ENCODE peak calls at places on chromosome 10, in four cellular contexts. One of them, this sample, is unnamed.

GRCh38 chr10:131121511-131122035 is 189.9 kb downstream of the TCERG1L start:
- DNase-seq in NCI-H1436: no peak
- DNase-seq in COR-L47: no peak
- DNase-seq in activated naive CD8-positive, alpha-beta T cell treated with anti-CD3 and anti-CD28 coated beads for 36 hours: no peak
- DNase-seq in this sample: no peak

GRCh38 chr10:114181971-114182370 is 2.8 kb downstream of the TDRD1 start:
- DNase-seq in NCI-H1436: no peak
- DNase-seq in activated naive CD8-positive, alpha-beta T cell treated with anti-CD3 and anti-CD28 coated beads for 36 hours: no peak
- DNase-seq in COR-L47: no peak
- DNase-seq in this sample: no peak

GRCh38 chr10:95697429-95697828 is 3.7 kb upstream of the TCTN3 start:
- DNase-seq in COR-L47: no peak
- DNase-seq in NCI-H1436: no peak
- DNase-seq in activated naive CD8-positive, alpha-beta T cell treated with anti-CD3 and anti-CD28 coated beads for 36 hours: no peak
- DNase-seq in this sample: no peak

GRCh38 chr10:55358539-55358938 is 557.5 kb upstream of the PCDH15 start:
- DNase-seq in NCI-H1436: no peak
- DNase-seq in activated naive CD8-positive, alpha-beta T cell treated with anti-CD3 and anti-CD28 coated beads for 36 hours: no peak
- DNase-seq in COR-L47: no peak
- DNase-seq in this sample: no peak

GRCh38 chr10:4354382-4354812 is 471.6 kb upstream of the AKR1E2 start:
- DNase-seq in NCI-H1436: no peak
- DNase-seq in activated naive CD8-positive, alpha-beta T cell treated with anti-CD3 and anti-CD28 coated beads for 36 hours: no peak
- DNase-seq in COR-L47: no peak
- DNase-seq in this sample: no peak

GRCh38 chr10:14560274-14560673 is 214.4 kb downstream of the FAM107B start:
- DNase-seq in NCI-H1436: no peak
- DNase-seq in activated naive CD8-positive, alpha-beta T cell treated with anti-CD3 and anti-CD28 coated beads for 36 hours: peak; percentile 66
- DNase-seq in COR-L47: no peak
- DNase-seq in this sample: no peak

GRCh38 chr10:24821986-24822385 is 98.3 kb upstream of the ARHGAP21 start:
- DNase-seq in activated naive CD8-positive, alpha-beta T cell treated with anti-CD3 and anti-CD28 coated beads for 36 hours: no peak
- DNase-seq in NCI-H1436: no peak
- DNase-seq in COR-L47: no peak
- DNase-seq in this sample: no peak

GRCh38 chr10:103157246-103157645 is 35.8 kb downstream of the NT5C2 start:
- DNase-seq in activated naive CD8-positive, alpha-beta T cell treated with anti-CD3 and anti-CD28 coated beads for 36 hours: no peak
- DNase-seq in NCI-H1436: no peak
- DNase-seq in COR-L47: no peak
- DNase-seq in this sample: no peak

GRCh38 chr10:9009505-9009904 is 955.0 kb downstream of the GATA3 start:
- DNase-seq in NCI-H1436: no peak
- DNase-seq in activated naive CD8-positive, alpha-beta T cell treated with anti-CD3 and anti-CD28 coated beads for 36 hours: no peak
- DNase-seq in COR-L47: no peak
- DNase-seq in this sample: no peak

GRCh38 chr10:5945561-5946418 is 31.6 kb downstream of the IL15RA start:
- DNase-seq in NCI-H1436: no peak
- DNase-seq in COR-L47: no peak
- DNase-seq in activated naive CD8-positive, alpha-beta T cell treated with anti-CD3 and anti-CD28 coated beads for 36 hours: no peak
- DNase-seq in this sample: no peak

GRCh38 chr10:79424221-79425073 is 21.0 kb downstream of the ZCCHC24 start:
- DNase-seq in NCI-H1436: no peak
- DNase-seq in COR-L47: no peak
- DNase-seq in activated naive CD8-positive, alpha-beta T cell treated with anti-CD3 and anti-CD28 coated beads for 36 hours: no peak
- DNase-seq in this sample: no peak

GRCh38 chr10:32205666-32206065 is 141.3 kb downstream of the EPC1 start:
- DNase-seq in NCI-H1436: no peak
- DNase-seq in activated naive CD8-positive, alpha-beta T cell treated with anti-CD3 and anti-CD28 coated beads for 36 hours: no peak
- DNase-seq in COR-L47: no peak
- DNase-seq in this sample: no peak

GRCh38 chr10:130439796-130440195 is 303.6 kb downstream of the GLRX3 start:
- DNase-seq in NCI-H1436: no peak
- DNase-seq in activated naive CD8-positive, alpha-beta T cell treated with anti-CD3 and anti-CD28 coated beads for 36 hours: no peak
- DNase-seq in COR-L47: no peak
- DNase-seq in this sample: no peak

GRCh38 chr10:95815701-95816100 is 59.7 kb downstream of the ENTPD1 start:
- DNase-seq in COR-L47: no peak
- DNase-seq in activated naive CD8-positive, alpha-beta T cell treated with anti-CD3 and anti-CD28 coated beads for 36 hours: no peak
- DNase-seq in NCI-H1436: no peak
- DNase-seq in this sample: no peak

GRCh38 chr10:15526754-15527153 is 155.7 kb upstream of the FAM171A1 start:
- DNase-seq in activated naive CD8-positive, alpha-beta T cell treated with anti-CD3 and anti-CD28 coated beads for 36 hours: no peak
- DNase-seq in NCI-H1436: no peak
- DNase-seq in COR-L47: no peak
- DNase-seq in this sample: no peak

GRCh38 chr10:499991-500390 is 189.5 kb downstream of the DIP2C start:
- DNase-seq in NCI-H1436: no peak
- DNase-seq in activated naive CD8-positive, alpha-beta T cell treated with anti-CD3 and anti-CD28 coated beads for 36 hours: no peak
- DNase-seq in COR-L47: no peak
- DNase-seq in this sample: no peak

GRCh38 chr10:43120948-43121290 is 17.3 kb upstream of the CSGALNACT2 start:
- DNase-seq in NCI-H1436: no peak
- DNase-seq in activated naive CD8-positive, alpha-beta T cell treated with anti-CD3 and anti-CD28 coated beads for 36 hours: peak; percentile 73
- DNase-seq in COR-L47: no peak
- DNase-seq in this sample: no peak

GRCh38 chr10:113967096-113967495 is 76.6 kb upstream of the ADRB1 start:
- DNase-seq in activated naive CD8-positive, alpha-beta T cell treated with anti-CD3 and anti-CD28 coated beads for 36 hours: no peak
- DNase-seq in COR-L47: no peak
- DNase-seq in NCI-H1436: no peak
- DNase-seq in this sample: no peak

GRCh38 chr10:20686236-20686635 is 210.9 kb downstream of the NEBL start:
- DNase-seq in NCI-H1436: no peak
- DNase-seq in COR-L47: no peak
- DNase-seq in activated naive CD8-positive, alpha-beta T cell treated with anti-CD3 and anti-CD28 coated beads for 36 hours: no peak
- DNase-seq in this sample: no peak

GRCh38 chr10:75180592-75180991 is 30.0 kb upstream of the VDAC2 start:
- DNase-seq in activated naive CD8-positive, alpha-beta T cell treated with anti-CD3 and anti-CD28 coated beads for 36 hours: no peak
- DNase-seq in NCI-H1436: no peak
- DNase-seq in COR-L47: no peak
- DNase-seq in this sample: no peak

GRCh38 chr10:24451325-24451820 is 242.4 kb downstream of the KIAA1217 start:
- DNase-seq in COR-L47: no peak
- DNase-seq in NCI-H1436: no peak
- DNase-seq in activated naive CD8-positive, alpha-beta T cell treated with anti-CD3 and anti-CD28 coated beads for 36 hours: no peak
- DNase-seq in this sample: no peak

GRCh38 chr10:30185916-30186315 is 126.5 kb upstream of the JCAD start:
- DNase-seq in COR-L47: no peak
- DNase-seq in NCI-H1436: no peak
- DNase-seq in activated naive CD8-positive, alpha-beta T cell treated with anti-CD3 and anti-CD28 coated beads for 36 hours: no peak
- DNase-seq in this sample: no peak

GRCh38 chr10:101773923-101774588 is 1.9 kb downstream of the FGF8 start:
- DNase-seq in COR-L47: no peak
- DNase-seq in activated naive CD8-positive, alpha-beta T cell treated with anti-CD3 and anti-CD28 coated beads for 36 hours: no peak
- DNase-seq in NCI-H1436: no peak
- DNase-seq in this sample: no peak

GRCh38 chr10:121941532-121941931 is 13.7 kb upstream of the ATE1 start:
- DNase-seq in COR-L47: no peak
- DNase-seq in activated naive CD8-positive, alpha-beta T cell treated with anti-CD3 and anti-CD28 coated beads for 36 hours: no peak
- DNase-seq in NCI-H1436: no peak
- DNase-seq in this sample: no peak

GRCh38 chr10:113524539-113525490 is 28.0 kb upstream of the HABP2 start:
- DNase-seq in NCI-H1436: no peak
- DNase-seq in activated naive CD8-positive, alpha-beta T cell treated with anti-CD3 and anti-CD28 coated beads for 36 hours: no peak
- DNase-seq in COR-L47: no peak
- DNase-seq in this sample: no peak

GRCh38 chr10:117914330-117914729 is 132.4 kb downstream of the RAB11FIP2 start:
- DNase-seq in activated naive CD8-positive, alpha-beta T cell treated with anti-CD3 and anti-CD28 coated beads for 36 hours: no peak
- DNase-seq in NCI-H1436: no peak
- DNase-seq in COR-L47: no peak
- DNase-seq in this sample: no peak